ENCODE peak calls at places on chromosomes 13 and 19, in ten cellular contexts. C, T, E, K, Y, R, M, B, D and L are unnamed samples.

GRCh38 chr19:42985588-42985987 is 40.7 kb downstream of the PSG11 start:
- DNase-seq in C (no peak), T (no peak), E (no peak), K (no peak), Y (no peak), R (no peak), M (no peak), B (no peak), D (no peak), L (no peak)

GRCh38 chr13:53562419-53562818 is 533.8 kb downstream of the OLFM4 start:
- DNase-seq in C (no peak), T (no peak), E (no peak), K (no peak), Y (no peak), R (no peak), M (no peak), B (no peak), D (no peak), L (no peak)

GRCh38 chr19:55032170-55032569 is 5.9 kb downstream of the GP6 start:
- DNase-seq in C (no peak), T (no peak), E (no peak), K (no peak), Y (no peak), R (no peak), M (no peak), B (no peak), D (no peak), L (no peak)

GRCh38 chr19:38430931-38431330 is 2.6 kb upstream of the RYR1 start:
- DNase-seq in C (no peak), T (no peak), E (no peak), K (no peak), Y (no peak), R (no peak), M (no peak), B (no peak), D (no peak), L (no peak)

GRCh38 chr13:100673831-100674362 is 698 bp downstream of the TMTC4 start:
- DNase-seq in C (no peak), T (no peak), E (peak; percentile 95), K (peak; percentile 63), Y (peak; percentile 39), R (peak; percentile 63), M (peak; percentile 28), B (peak; percentile 34), D (peak; percentile 66), L (peak; percentile 71)

GRCh38 chr13:29435125-29435911 is 160.2 kb downstream of the SLC7A1 start:
- DNase-seq in C (no peak), T (peak; percentile 20), E (no peak), K (no peak), Y (no peak), R (no peak), M (no peak), B (no peak), D (no peak), L (peak; percentile 57)

GRCh38 chr13:91359071-91359470 is 11.6 kb downstream of the MIR17HG start:
- DNase-seq in C (no peak), T (no peak), E (no peak), K (no peak), Y (no peak), R (no peak), M (no peak), B (no peak), D (no peak), L (no peak)

GRCh38 chr13:70108276-70108845 is at the start of gene KLHL1:
- DNase-seq in C (no peak), T (peak; percentile 6), E (no peak), K (no peak), Y (no peak), R (no peak), M (no peak), B (no peak), D (no peak), L (no peak)

DNA sequence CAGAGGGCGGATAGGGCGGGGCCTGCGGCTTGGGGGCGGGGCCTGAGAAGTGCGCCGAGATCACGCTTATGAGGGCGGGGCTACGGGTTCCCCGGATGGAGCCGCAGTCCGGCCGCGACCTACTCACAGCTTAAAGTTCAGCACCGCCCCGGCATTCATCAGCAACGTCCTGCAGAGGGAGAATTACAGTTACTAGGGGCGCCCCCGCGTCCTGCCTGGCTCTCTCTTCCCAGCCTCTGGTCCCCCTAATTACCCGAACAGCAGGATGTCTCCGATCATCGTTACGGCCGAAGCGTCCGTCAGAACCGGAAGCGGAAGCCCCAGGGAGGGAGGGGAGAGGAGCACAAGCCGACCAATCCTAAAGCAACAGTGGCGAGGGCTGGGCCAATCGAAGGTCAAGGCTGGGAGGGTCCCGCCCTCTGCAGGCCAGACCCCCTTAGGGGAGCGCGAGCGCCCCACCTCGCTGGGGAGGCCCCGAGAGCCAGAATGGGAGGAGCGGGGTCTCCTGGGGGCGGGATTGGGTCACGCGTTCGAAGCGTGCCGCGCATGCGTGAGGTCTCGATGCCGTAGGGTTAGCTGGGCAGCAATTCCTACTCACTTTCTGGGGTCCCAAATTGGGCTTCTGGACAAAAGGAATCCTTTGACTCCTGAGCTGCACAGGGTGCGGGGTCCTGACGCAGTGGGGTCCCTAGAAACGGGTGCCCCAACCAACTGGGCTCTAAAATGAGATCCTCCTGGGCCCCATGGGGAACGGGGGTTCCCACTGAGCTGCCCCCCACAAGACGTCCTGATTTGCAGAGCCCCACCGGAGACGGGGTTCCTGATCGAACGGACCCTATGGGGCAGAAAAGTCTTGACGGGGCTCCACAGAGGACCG is at the start of gene SMIM7:
- DNase-seq in C (peak; percentile 99), T (peak; percentile 99), E (peak; percentile 98), K (peak; percentile 99), Y (peak; percentile 99), R (peak; percentile 99), M (peak; percentile 98), B (peak; percentile 97), D (peak; percentile 98), L (peak; percentile 99)
- TF ChIP-seq CTCF in C (no peak), T (no peak), E (no peak), K (no peak), Y (no peak), R (no peak), M (no peak), B (no peak), D (no peak), L (no peak)

GRCh38 chr19:18588611-18589379 is at the start of gene REX1BD:
- DNase-seq in C (peak; percentile 92), T (peak; percentile 89), E (peak; percentile 94), K (peak; percentile 88), Y (peak; percentile 84), R (peak; percentile 95), M (no peak), B (peak; percentile 83), D (peak; percentile 87), L (peak; percentile 89)

GRCh38 chr19:18587962-18588610 is 512 bp upstream of the REX1BD start:
- DNase-seq in C (no peak), T (no peak), E (peak; percentile 49), K (no peak), Y (no peak), R (no peak), M (no peak), B (no peak), D (no peak), L (no peak)

GRCh38 chr19:18590273-18591272 is 2.0 kb downstream of the REX1BD start:
- DNase-seq in C (no peak), T (peak; percentile 89), E (no peak), K (no peak), Y (peak; percentile 49), R (peak; percentile 41), M (peak; percentile 96), B (no peak), D (no peak), L (peak; percentile 51)

GRCh38 chr19:18587561-18587960 is 1.0 kb upstream of the REX1BD start:
- DNase-seq in C (no peak), T (no peak), E (no peak), K (no peak), Y (no peak), R (no peak), M (no peak), B (no peak), D (no peak), L (no peak)

GRCh38 chr19:18589380-18590272 is 1.0 kb downstream of the REX1BD start:
- DNase-seq in C (peak; percentile 79), T (peak; percentile 85), E (peak; percentile 85), K (peak; percentile 78), Y (peak; percentile 77), R (peak; percentile 87), M (peak; percentile 73), B (peak; percentile 58), D (peak; percentile 66), L (peak; percentile 71)
- TF ChIP-seq CTCF in C (peak; percentile 29), T (no peak), E (no peak), K (no peak), Y (peak; percentile 17), R (peak; percentile 14), M (no peak), B (no peak), D (peak; percentile 28), L (no peak)

DNA sequence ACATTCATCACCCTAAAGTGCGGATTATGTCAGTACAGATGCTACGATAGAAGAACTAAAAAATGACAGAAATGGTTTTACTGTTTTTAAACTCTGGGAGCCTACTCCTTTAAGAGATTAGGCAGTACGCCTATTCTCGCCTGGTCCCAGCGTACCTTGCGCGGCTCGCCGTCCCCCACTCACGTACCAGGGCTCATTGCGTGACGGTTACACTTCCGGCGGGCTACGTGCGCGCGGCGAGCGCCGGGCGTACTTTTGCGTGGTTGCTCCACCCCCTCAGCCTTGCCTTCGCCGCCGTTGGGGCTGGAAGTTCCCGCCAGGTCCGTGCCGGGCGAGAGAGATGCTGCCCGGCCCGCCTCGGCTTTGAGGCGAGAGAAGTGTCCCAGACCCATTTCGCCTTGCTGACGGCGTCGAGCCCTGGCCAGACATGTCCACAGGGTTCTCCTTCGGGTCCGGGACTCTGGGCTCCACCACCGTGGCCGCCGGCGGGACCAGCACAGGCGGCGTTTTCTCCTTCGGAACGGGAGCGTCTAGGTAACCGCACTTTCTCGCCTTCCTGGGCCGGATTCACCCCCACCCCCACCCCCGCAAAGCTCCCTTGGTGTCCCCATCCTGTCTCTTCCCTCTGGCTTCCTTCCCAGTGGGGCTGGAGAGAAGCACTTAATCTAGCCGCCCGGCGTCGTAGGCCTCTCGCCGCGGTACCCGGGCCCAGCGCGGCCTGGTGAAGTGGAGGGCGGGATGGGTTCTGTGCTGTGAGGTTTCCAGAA is at the start of gene NUP58:
- DNase-seq in C (peak; percentile 96), T (peak; percentile 92), E (peak; percentile 97), K (peak; percentile 91), Y (peak; percentile 96), R (peak; percentile 97), M (peak; percentile 79), B (peak; percentile 90), D (peak; percentile 96), L (peak; percentile 95)
- TF ChIP-seq CTCF in C (no peak), T (no peak), E (no peak), K (no peak), Y (no peak), R (no peak), M (no peak), B (no peak), D (no peak), L (no peak)

GRCh38 chr19:18406749-18407148 is 9.3 kb upstream of the LRRC25 start:
- DNase-seq in C (no peak), T (no peak), E (no peak), K (no peak), Y (no peak), R (no peak), M (no peak), B (no peak), D (no peak), L (no peak)

GRCh38 chr19:18412610-18413239 is 6.5 kb upstream of the SSBP4 start:
- DNase-seq in C (no peak), T (no peak), E (peak; percentile 15), K (peak; percentile 25), Y (no peak), R (no peak), M (no peak), B (no peak), D (no peak), L (no peak)

DNA sequence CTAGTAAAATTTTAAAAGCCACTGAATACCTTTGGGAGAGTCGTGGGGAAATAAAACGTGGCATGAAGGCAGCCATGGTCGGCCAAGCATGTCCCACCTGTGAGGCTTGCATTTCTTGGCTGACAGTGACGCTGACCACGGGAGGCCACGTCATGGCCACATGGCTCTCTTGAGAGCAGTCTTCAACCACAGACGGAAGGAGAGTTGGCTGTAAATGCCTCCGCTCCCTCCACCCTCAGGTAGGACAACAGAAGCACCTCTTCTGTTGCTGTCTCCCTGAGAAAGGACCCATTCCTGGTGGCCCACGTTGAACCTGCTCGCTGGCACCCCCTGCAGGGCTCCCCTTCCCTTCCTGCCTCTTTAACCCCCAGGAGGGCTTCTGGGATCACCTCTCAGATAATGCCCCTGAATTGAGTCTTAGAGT is 10.6 kb upstream of the LRRC25 start:
- DNase-seq in C (no peak), T (peak; percentile 62), E (peak; percentile 71), K (peak; percentile 64), Y (peak; percentile 72), R (peak; percentile 90), M (no peak), B (no peak), D (no peak), L (peak; percentile 8)
- TF ChIP-seq CTCF in C (no peak), T (peak; percentile 55), E (peak; percentile 70), K (peak; percentile 31), Y (peak; percentile 52), R (peak; percentile 62), M (peak; percentile 73), B (peak; percentile 20), D (peak; percentile 55), L (peak; percentile 53)